ENCODE peak calls at places on chromosome 2, in ten cellular contexts. O, K, W, G, I, L, P, H, X and N are unnamed samples.

GRCh38 chr2:241676665-241677064 is 9.9 kb downstream of the DTYMK start:
- DNase-seq in O (no peak), K (no peak), W (no peak), G (no peak), I (no peak), L (no peak), P (no peak), H (no peak), X (no peak), N (no peak)

GRCh38 chr2:231527091-231527395 is 3.2 kb downstream of the NMUR1 start:
- DNase-seq in O (peak), K (no peak), W (no peak), G (no peak), I (no peak), L (no peak), P (no peak), H (no peak), X (no peak), N (no peak)

GRCh38 chr2:218022851-218023530 is 20.2 kb upstream of the TNS1 start:
- DNase-seq in O (peak), K (no peak), W (no peak), G (no peak), I (no peak), L (no peak), P (no peak), H (no peak), X (peak), N (no peak)

GRCh38 chr2:127511917-127512316 is 14.4 kb downstream of the IWS1 start:
- DNase-seq in O (no peak), K (no peak), W (no peak), G (no peak), I (no peak), L (no peak), P (no peak), H (no peak), X (no peak), N (no peak)

GRCh38 chr2:121307048-121307447 is 22.0 kb upstream of the TFCP2L1 start:
- DNase-seq in O (no peak), K (no peak), W (no peak), G (no peak), I (no peak), L (no peak), P (no peak), H (no peak), X (no peak), N (no peak)

GRCh38 chr2:126748188-126748760 is 92.3 kb downstream of the GYPC start:
- DNase-seq in O (no peak), K (no peak), W (no peak), G (no peak), I (no peak), L (no peak), P (no peak), H (no peak), X (no peak), N (no peak)

GRCh38 chr2:120912101-120912985 is 176.7 kb downstream of the GLI2 start:
- DNase-seq in O (no peak), K (no peak), W (no peak), G (no peak), I (peak), L (no peak), P (no peak), H (no peak), X (no peak), N (peak)

GRCh38 chr2:43225788-43226557 is 433 bp downstream of the ZFP36L2 start:
- DNase-seq in O (no peak), K (peak), W (peak), G (no peak), I (peak), L (peak), P (peak), H (peak), X (peak), N (no peak)

GRCh38 chr2:143466391-143466790 is 337.2 kb downstream of the ARHGAP15 start:
- DNase-seq in O (no peak), K (no peak), W (no peak), G (no peak), I (no peak), L (no peak), P (no peak), H (no peak), X (no peak), N (no peak)